ENCODE peak calls at places on chromosome 3, in six cellular contexts. T, N, R, V, M and W are unnamed samples.

GRCh38 chr3:54122046-54122801 is at the start of gene CACNA2D3:
- DNase-seq in T (peak; percentile 55), N (peak; percentile 15), R (peak; percentile 72), V (no peak), M (peak; percentile 17), W (no peak)

GRCh38 chr3:52056521-52056967 is at the start of gene DUSP7:
- DNase-seq in T (peak; percentile 3), N (peak; percentile 72), R (peak; percentile 79), V (peak; percentile 91), M (no peak), W (peak; percentile 84)

GRCh38 chr3:30544811-30545210 is 61.6 kb upstream of the TGFBR2 start:
- DNase-seq in T (no peak), N (no peak), R (no peak), V (no peak), M (no peak), W (no peak)

GRCh38 chr3:48039487-48040190 is 23.4 kb upstream of the MAP4 start:
- DNase-seq in T (no peak), N (no peak), R (no peak), V (no peak), M (no peak), W (no peak)

GRCh38 chr3:168865022-168865551 is 769.4 kb upstream of the GOLIM4 start:
- DNase-seq in T (no peak), N (peak; percentile 48), R (no peak), V (no peak), M (no peak), W (no peak)

GRCh38 chr3:113536627-113537101 is 4.3 kb downstream of the SIDT1 start:
- DNase-seq in T (no peak), N (no peak), R (no peak), V (no peak), M (no peak), W (no peak)

GRCh38 chr3:186119499-186119898 is 10.6 kb upstream of the ETV5 start:
- DNase-seq in T (no peak), N (no peak), R (no peak), V (no peak), M (no peak), W (no peak)

GRCh38 chr3:124387008-124387407 is 343.2 kb upstream of the UMPS start:
- DNase-seq in T (no peak), N (no peak), R (no peak), V (no peak), M (no peak), W (no peak)

GRCh38 chr3:123788706-123789105 is 95.4 kb downstream of the MYLK start:
- DNase-seq in T (no peak), N (no peak), R (no peak), V (no peak), M (no peak), W (no peak)

GRCh38 chr3:143329567-143330164 is 210.1 kb downstream of the CHST2 start:
- DNase-seq in T (no peak), N (peak; percentile 68), R (no peak), V (no peak), M (no peak), W (no peak)

GRCh38 chr3:14784087-14784596 is 34.6 kb upstream of the FGD5 start:
- DNase-seq in T (no peak), N (peak; percentile 74), R (no peak), V (no peak), M (no peak), W (peak; percentile 58)

GRCh38 chr3:188959013-188959412 is 212.8 kb upstream of the TPRG1 start:
- DNase-seq in T (no peak), N (no peak), R (no peak), V (no peak), M (no peak), W (no peak)

GRCh38 chr3:67678665-67679064 is 24.3 kb upstream of the SUCLG2 start:
- DNase-seq in T (no peak), N (no peak), R (no peak), V (no peak), M (no peak), W (no peak)

GRCh38 chr3:132721479-132722164 is 587 bp downstream of the NPHP3 start:
- DNase-seq in T (peak; percentile 8), N (peak; percentile 70), R (peak; percentile 70), V (no peak), M (no peak), W (peak; percentile 66)

GRCh38 chr3:126493731-126494130 is 18.0 kb upstream of the ZXDC start:
- DNase-seq in T (no peak), N (peak; percentile 50), R (no peak), V (no peak), M (no peak), W (no peak)

GRCh38 chr3:120177151-120177550 is 82.9 kb upstream of the GSK3B start:
- DNase-seq in T (no peak), N (no peak), R (peak; percentile 28), V (no peak), M (no peak), W (no peak)

GRCh38 chr3:124982855-124983254 is 48.3 kb upstream of the MUC13 start:
- DNase-seq in T (no peak), N (no peak), R (no peak), V (no peak), M (no peak), W (no peak)

GRCh38 chr3:113255100-113255853 is 43.9 kb downstream of the BOC start:
- DNase-seq in T (no peak), N (no peak), R (no peak), V (no peak), M (no peak), W (no peak)

GRCh38 chr3:160986060-160986459 is 119.1 kb downstream of the B3GALNT1 start:
- DNase-seq in T (no peak), N (peak; percentile 91), R (no peak), V (no peak), M (no peak), W (peak; percentile 20)

GRCh38 chr3:14261229-14261628 is 82.6 kb downstream of the LSM3 start:
- DNase-seq in T (peak; percentile 22), N (peak; percentile 76), R (peak; percentile 81), V (peak; percentile 81), M (peak; percentile 45), W (peak; percentile 70)

GRCh38 chr3:159637895-159638542 is 350.6 kb upstream of the IL12A start:
- DNase-seq in T (no peak), N (no peak), R (no peak), V (no peak), M (no peak), W (no peak)

GRCh38 chr3:14274999-14275961 is 96.7 kb downstream of the LSM3 start:
- DNase-seq in T (no peak), N (peak; percentile 32), R (no peak), V (no peak), M (no peak), W (no peak)

GRCh38 chr3:171732741-171733140 is 77.5 kb downstream of the PLD1 start:
- DNase-seq in T (no peak), N (no peak), R (no peak), V (no peak), M (no peak), W (no peak)

GRCh38 chr3:12959838-12960378 is 113.3 kb downstream of the IQSEC1 start:
- DNase-seq in T (no peak), N (no peak), R (peak; percentile 69), V (peak; percentile 77), M (no peak), W (no peak)

GRCh38 chr3:152298393-152299242 is 29.9 kb downstream of the MBNL1 start:
- DNase-seq in T (no peak), N (peak; percentile 98), R (peak; percentile 48), V (no peak), M (no peak), W (peak; percentile 73)

GRCh38 chr3:54917172-54917571 is 10.7 kb downstream of the LRTM1 start:
- DNase-seq in T (no peak), N (no peak), R (no peak), V (no peak), M (no peak), W (no peak)

GRCh38 chr3:59812778-59813558 is 763.1 kb upstream of the CFAP20DC start:
- DNase-seq in T (no peak), N (no peak), R (no peak), V (no peak), M (no peak), W (no peak)

GRCh38 chr3:4418156-4418555 is 48.9 kb downstream of the SUMF1 start:
- DNase-seq in T (no peak), N (peak; percentile 45), R (no peak), V (no peak), M (no peak), W (no peak)

GRCh38 chr3:161096771-161097367 is 8.3 kb downstream of the B3GALNT1 start:
- DNase-seq in T (peak; percentile 1), N (peak; percentile 43), R (no peak), V (no peak), M (no peak), W (no peak)